ENCODE peak calls at places on chromosome 20, in six cellular contexts. Y is naive B cell, W is NCI-H510A, M is RKO, R is small intestine, T is AG04450. B is an unnamed sample.
A peak's percentile ranks its signal among the peaks of the same experiment; 100 is the strongest.

GRCh38 chr20:63635431-63636141 is 8.7 kb upstream of the GMEB2 start:
- DNase-seq in Y (peak; percentile 79), W (no peak), M (no peak), R (peak; percentile 54), T (no peak), B (no peak)

GRCh38 chr20:58245931-58246330 is 17.5 kb upstream of the ANKRD60 start:
- DNase-seq in Y (no peak), W (no peak), M (no peak), R (no peak), T (no peak), B (no peak)

GRCh38 chr20:37989601-37990001 is 43.7 kb downstream of the TTI1 start:
- DNase-seq in Y (no peak), W (no peak), M (no peak), R (peak; percentile 64), T (no peak), B (no peak)

GRCh38 chr20:13857304-13857703 is 72.5 kb downstream of the NDUFAF5 start:
- DNase-seq in Y (no peak), W (no peak), M (no peak), R (no peak), T (no peak), B (no peak)

GRCh38 chr20:23149623-23150279 is 63.6 kb upstream of the CD93 start:
- DNase-seq in Y (no peak), W (no peak), M (no peak), R (no peak), T (no peak), B (no peak)

GRCh38 chr20:4067600-4068261 is 52.4 kb upstream of the RNF24 start:
- DNase-seq in Y (no peak), W (no peak), M (peak; percentile 51), R (no peak), T (no peak), B (no peak)

GRCh38 chr20:32244150-32244823 is 33.2 kb upstream of the KIF3B start:
- DNase-seq in Y (no peak), W (no peak), M (no peak), R (no peak), T (no peak), B (no peak)

GRCh38 chr20:62355527-62356142 is 11.5 kb downstream of the LAMA5 start:
- DNase-seq in Y (no peak), W (peak; percentile 44), M (no peak), R (no peak), T (no peak), B (no peak)

GRCh38 chr20:24805456-24806233 is 143.4 kb upstream of the CST7 start:
- DNase-seq in Y (no peak), W (no peak), M (no peak), R (no peak), T (no peak), B (no peak)

GRCh38 chr20:53983401-53983800 is 87.0 kb downstream of the BCAS1 start:
- DNase-seq in Y (no peak), W (no peak), M (no peak), R (no peak), T (no peak), B (no peak)

GRCh38 chr20:39946946-39947345 is 742.1 kb downstream of the MAFB start:
- DNase-seq in Y (no peak), W (no peak), M (no peak), R (no peak), T (no peak), B (no peak)

GRCh38 chr20:1388706-1389483 is 4.0 kb downstream of the FKBP1A start:
- DNase-seq in Y (peak; percentile 34), W (no peak), M (no peak), R (no peak), T (no peak), B (no peak)

GRCh38 chr20:59163641-59164530 is at the start of gene ZNF831:
- DNase-seq in Y (peak; percentile 66), W (no peak), M (no peak), R (no peak), T (no peak), B (no peak)

GRCh38 chr20:54132612-54133433 is 41.0 kb downstream of the CYP24A1 start:
- DNase-seq in Y (no peak), W (peak; percentile 17), M (peak; percentile 57), R (peak; percentile 6), T (peak; percentile 94), B (peak; percentile 97)

GRCh38 chr20:21182832-21183563 is 57.1 kb downstream of the KIZ start:
- DNase-seq in Y (no peak), W (no peak), M (peak; percentile 49), R (peak; percentile 52), T (peak; percentile 48), B (peak; percentile 46)

GRCh38 chr20:38114353-38114791 is 50.7 kb downstream of the TGM2 start:
- DNase-seq in Y (no peak), W (no peak), M (no peak), R (no peak), T (no peak), B (no peak)

GRCh38 chr20:18005170-18005989 is 36.6 kb downstream of the MGME1 start:
- DNase-seq in Y (peak; percentile 66), W (no peak), M (no peak), R (no peak), T (no peak), B (no peak)

GRCh38 chr20:9503530-9504251 is 10.7 kb upstream of the LAMP5 start:
- DNase-seq in Y (no peak), W (no peak), M (no peak), R (no peak), T (no peak), B (peak; percentile 25)

GRCh38 chr20:19758888-19759331 is 852 bp downstream of the RIN2 start:
- DNase-seq in Y (peak; percentile 9), W (no peak), M (no peak), R (peak; percentile 56), T (no peak), B (no peak)

GRCh38 chr20:32893878-32894483 is 35.3 kb downstream of the EFCAB8 start:
- DNase-seq in Y (no peak), W (no peak), M (no peak), R (no peak), T (no peak), B (no peak)

GRCh38 chr20:57695012-57695411 is 14.8 kb downstream of the PMEPA1 start:
- DNase-seq in Y (no peak), W (no peak), M (no peak), R (no peak), T (no peak), B (no peak)

GRCh38 chr20:10629946-10630345 is 43.9 kb downstream of the JAG1 start:
- DNase-seq in Y (no peak), W (no peak), M (no peak), R (no peak), T (no peak), B (no peak)

GRCh38 chr20:21325296-21325695 is 22.2 kb downstream of the XRN2 start:
- DNase-seq in Y (no peak), W (no peak), M (no peak), R (peak; percentile 37), T (no peak), B (no peak)

GRCh38 chr20:3652217-3652616 is 11.0 kb downstream of the GFRA4 start:
- DNase-seq in Y (no peak), W (peak; percentile 91), M (no peak), R (peak; percentile 18), T (no peak), B (no peak)

GRCh38 chr20:3158968-3159431 is 665 bp downstream of the FASTKD5 start:
- DNase-seq in Y (no peak), W (no peak), M (peak; percentile 74), R (peak; percentile 39), T (no peak), B (no peak)

GRCh38 chr20:37687478-37687805 is 6.4 kb upstream of the CTNNBL1 start:
- DNase-seq in Y (no peak), W (no peak), M (no peak), R (no peak), T (no peak), B (no peak)

GRCh38 chr20:13263451-13263850 is 42.4 kb downstream of the ISM1 start:
- DNase-seq in Y (no peak), W (no peak), M (no peak), R (no peak), T (no peak), B (no peak)

GRCh38 chr20:40160151-40160550 is 528.9 kb downstream of the MAFB start:
- DNase-seq in Y (no peak), W (no peak), M (peak; percentile 80), R (peak; percentile 63), T (no peak), B (peak; percentile 10)

GRCh38 chr20:10474606-10475184 is 39.6 kb downstream of the SLX4IP start:
- DNase-seq in Y (no peak), W (no peak), M (no peak), R (no peak), T (no peak), B (no peak)

GRCh38 chr20:38132910-38133501 is 32.1 kb downstream of the TGM2 start:
- DNase-seq in Y (no peak), W (no peak), M (no peak), R (no peak), T (no peak), B (no peak)

GRCh38 chr20:20446613-20447012 is 78.7 kb downstream of the INSM1 start:
- DNase-seq in Y (no peak), W (no peak), M (no peak), R (no peak), T (no peak), B (no peak)

GRCh38 chr20:25173886-25174308 is 21.6 kb upstream of the ENTPD6 start:
- DNase-seq in Y (no peak), W (no peak), M (no peak), R (peak; percentile 88), T (no peak), B (no peak)

GRCh38 chr20:62825994-62826645 is 9.3 kb downstream of the COL9A3 start:
- DNase-seq in Y (no peak), W (no peak), M (no peak), R (no peak), T (no peak), B (no peak)

GRCh38 chr20:23086056-23086551 is at the start of gene CD93:
- DNase-seq in Y (no peak), W (no peak), M (no peak), R (no peak), T (no peak), B (no peak)

GRCh38 chr20:1802385-1803215 is 92.6 kb upstream of the SIRPA start:
- DNase-seq in Y (peak; percentile 80), W (no peak), M (no peak), R (peak; percentile 35), T (no peak), B (no peak)

GRCh38 chr20:51801220-51801991 is 915 bp downstream of the SALL4 start:
- DNase-seq in Y (no peak), W (no peak), M (no peak), R (no peak), T (no peak), B (no peak)

GRCh38 chr20:44218441-44218840 is 7.9 kb upstream of the OSER1 start:
- DNase-seq in Y (no peak), W (no peak), M (no peak), R (no peak), T (no peak), B (no peak)

GRCh38 chr20:36097331-36097730 is 57.2 kb upstream of the EPB41L1 start:
- DNase-seq in Y (no peak), W (no peak), M (no peak), R (peak; percentile 66), T (no peak), B (no peak)

GRCh38 chr20:57680934-57681914 is 28.6 kb downstream of the PMEPA1 start:
- DNase-seq in Y (peak; percentile 81), W (no peak), M (no peak), R (no peak), T (no peak), B (no peak)

GRCh38 chr20:5172903-5173463 is 46.2 kb downstream of the CDS2 start:
- DNase-seq in Y (no peak), W (no peak), M (no peak), R (no peak), T (no peak), B (no peak)

B was measured in AG09319.